ENCODE peak calls at places on chromosomes 4 and X, in five cellular contexts. One of them, this sample, is unnamed. For H3K9me3, the result is how much of the 10 kb centered on the place peaks cover.

GRCh38 chr4:3809028-3809427 is 42.8 kb downstream of the ADRA2C start:
- DNase-seq in tibial artery: no peak
- DNase-seq in tibial nerve: no peak
- DNase-seq in SK-N-SH: no peak
- DNase-seq in adrenal gland: no peak
- DNase-seq in this sample: no peak

GRCh38 chr4:78784255-78784654 is 8.1 kb downstream of the BMP2K start:
- DNase-seq in tibial nerve: no peak
- DNase-seq in SK-N-SH: no peak
- DNase-seq in adrenal gland: no peak
- DNase-seq in tibial artery: no peak
- DNase-seq in this sample: no peak

GRCh38 chr4:48032721-48033120 is 16.1 kb downstream of the NIPAL1 start:
- DNase-seq in SK-N-SH: no peak
- DNase-seq in tibial artery: no peak
- DNase-seq in tibial nerve: no peak
- DNase-seq in adrenal gland: no peak
- DNase-seq in this sample: no peak

GRCh38 chr4:159823743-159824142 is 720.9 kb downstream of the RAPGEF2 start:
- DNase-seq in tibial nerve: no peak
- DNase-seq in SK-N-SH: no peak
- DNase-seq in tibial artery: no peak
- DNase-seq in adrenal gland: no peak
- DNase-seq in this sample: no peak

GRCh38 chr4:119097282-119097900 is 38.2 kb upstream of the MYOZ2 start:
- DNase-seq in SK-N-SH: no peak
- DNase-seq in tibial artery: no peak
- DNase-seq in adrenal gland: no peak
- DNase-seq in tibial nerve: no peak
- DNase-seq in this sample: no peak

GRCh38 chrX:141314441-141314840 is 72.1 kb upstream of the SPANXC start:
- DNase-seq in SK-N-SH: no peak
- DNase-seq in adrenal gland: no peak
- DNase-seq in tibial nerve: no peak
- DNase-seq in tibial artery: no peak
- DNase-seq in this sample: no peak

GRCh38 chr4:120415902-120416301 is 349.3 kb upstream of the MAD2L1 start:
- DNase-seq in tibial nerve: no peak
- DNase-seq in SK-N-SH: no peak
- DNase-seq in tibial artery: no peak
- DNase-seq in adrenal gland: no peak
- DNase-seq in this sample: no peak

GRCh38 chr4:144894525-144894924 is 203.5 kb downstream of the ANAPC10 start:
- DNase-seq in tibial artery: peak
- DNase-seq in tibial nerve: peak
- DNase-seq in adrenal gland: peak
- DNase-seq in SK-N-SH: no peak
- DNase-seq in this sample: peak

GRCh38 chrX:50971390-50971789 is 60.9 kb downstream of the BMP15 start:
- DNase-seq in tibial nerve: no peak
- DNase-seq in adrenal gland: no peak
- DNase-seq in SK-N-SH: no peak
- DNase-seq in tibial artery: no peak
- DNase-seq in this sample: no peak

GRCh38 chrX:134186362-134187121 is 50.4 kb upstream of the CCDC160 start:
- DNase-seq in SK-N-SH: no peak
- DNase-seq in adrenal gland: no peak
- DNase-seq in tibial nerve: no peak
- DNase-seq in tibial artery: no peak
- DNase-seq in this sample: no peak

GRCh38 chr4:7808752-7809151 is 130.9 kb downstream of the AFAP1 start:
- DNase-seq in tibial artery: no peak
- DNase-seq in adrenal gland: no peak
- DNase-seq in SK-N-SH: no peak
- DNase-seq in tibial nerve: no peak
- DNase-seq in this sample: no peak

GRCh38 chr4:137529432-137529831 is 2.9 kb downstream of the PCDH18 start:
- DNase-seq in adrenal gland: no peak
- DNase-seq in SK-N-SH: no peak
- DNase-seq in tibial artery: no peak
- DNase-seq in tibial nerve: no peak
- DNase-seq in this sample: no peak

GRCh38 chr4:117227925-117228324 is 142.5 kb upstream of the TRAM1L1 start:
- DNase-seq in tibial artery: no peak
- DNase-seq in adrenal gland: no peak
- DNase-seq in SK-N-SH: no peak
- DNase-seq in tibial nerve: no peak
- DNase-seq in this sample: no peak

GRCh38 chr4:40607224-40607623 is 22.4 kb downstream of the RBM47 start:
- DNase-seq in adrenal gland: no peak
- DNase-seq in SK-N-SH: no peak
- DNase-seq in tibial artery: no peak
- DNase-seq in tibial nerve: no peak
- DNase-seq in this sample: no peak

GRCh38 chrX:103012945-103013344 is 51.0 kb downstream of the BEX1 start:
- DNase-seq in adrenal gland: no peak
- DNase-seq in tibial artery: no peak
- DNase-seq in SK-N-SH: no peak
- DNase-seq in tibial nerve: no peak
- DNase-seq in this sample: no peak

GRCh38 chr4:71553605-71554004 is 214.8 kb downstream of the SLC4A4 start:
- DNase-seq in tibial nerve: no peak
- DNase-seq in SK-N-SH: peak
- DNase-seq in adrenal gland: no peak
- DNase-seq in tibial artery: no peak
- DNase-seq in this sample: no peak

GRCh38 chr4:187174749-187175148 is 451.1 kb upstream of the FAT1 start:
- DNase-seq in tibial nerve: no peak
- DNase-seq in adrenal gland: no peak
- DNase-seq in SK-N-SH: no peak
- DNase-seq in tibial artery: no peak
- DNase-seq in this sample: no peak

GRCh38 chr4:187172340-187172761 is 448.7 kb upstream of the FAT1 start:
- DNase-seq in tibial nerve: no peak
- DNase-seq in SK-N-SH: peak
- DNase-seq in tibial artery: no peak
- DNase-seq in adrenal gland: no peak
- DNase-seq in this sample: no peak

GRCh38 chr4:187176261-187176910 is 452.7 kb upstream of the FAT1 start:
- DNase-seq in SK-N-SH: peak
- DNase-seq in tibial artery: no peak
- DNase-seq in tibial nerve: no peak
- DNase-seq in adrenal gland: no peak
- DNase-seq in this sample: no peak

GRCh38 chr4:187178084-187178483 is 454.4 kb upstream of the FAT1 start:
- DNase-seq in tibial nerve: no peak
- DNase-seq in adrenal gland: no peak
- DNase-seq in tibial artery: no peak
- DNase-seq in SK-N-SH: no peak
- DNase-seq in this sample: no peak

DNA sequence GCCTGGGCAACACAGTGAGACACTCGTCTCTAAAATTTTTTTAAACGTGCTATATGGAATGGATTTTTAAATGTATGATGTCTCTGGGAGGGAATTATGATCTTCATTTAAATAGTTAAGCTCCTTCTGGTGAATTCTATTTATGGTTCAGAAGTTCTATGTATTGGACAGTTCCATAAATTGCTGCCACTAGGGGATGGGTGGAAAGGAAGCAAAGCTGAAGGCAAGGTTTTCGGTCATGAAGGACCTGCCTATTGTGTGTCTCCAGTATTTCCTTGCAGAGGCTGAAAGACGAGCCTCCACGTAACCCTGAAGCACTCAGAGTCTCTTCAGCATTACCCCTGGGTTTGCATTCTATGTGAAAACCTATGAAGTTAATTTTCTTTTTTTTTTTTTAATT is 451.5 kb upstream of the FAT1 start:
- DNase-seq in SK-N-SH: no peak
- DNase-seq in tibial artery: no peak
- DNase-seq in tibial nerve: no peak
- DNase-seq in adrenal gland: no peak
- DNase-seq in this sample: no peak
- TF ChIP-seq CTCF in SK-N-SH: peak
- TF ChIP-seq CTCF in tibial artery: no peak
- TF ChIP-seq CTCF in tibial nerve: no peak
- TF ChIP-seq CTCF in adrenal gland: no peak
- TF ChIP-seq CTCF in this sample: no peak

GRCh38 chr4:38566811-38567398 is 97.1 kb upstream of the KLF3 start:
- DNase-seq in SK-N-SH: no peak
- DNase-seq in tibial artery: no peak
- DNase-seq in tibial nerve: no peak
- DNase-seq in adrenal gland: no peak
- DNase-seq in this sample: no peak

GRCh38 chr4:38568768-38569167 is 95.2 kb upstream of the KLF3 start:
- DNase-seq in adrenal gland: no peak
- DNase-seq in tibial artery: no peak
- DNase-seq in SK-N-SH: no peak
- DNase-seq in tibial nerve: no peak
- DNase-seq in this sample: no peak

GRCh38 chr4:38565271-38566199 is 98.5 kb upstream of the KLF3 start:
- DNase-seq in tibial artery: no peak
- DNase-seq in tibial nerve: no peak
- DNase-seq in SK-N-SH: no peak
- DNase-seq in adrenal gland: no peak
- DNase-seq in this sample: no peak

GRCh38 chr4:38570647-38571326 is 93.2 kb upstream of the KLF3 start:
- DNase-seq in adrenal gland: no peak
- DNase-seq in SK-N-SH: no peak
- DNase-seq in tibial nerve: no peak
- DNase-seq in tibial artery: no peak
- DNase-seq in this sample: no peak

GRCh38 chr4:38567448-38567847 is 96.6 kb upstream of the KLF3 start:
- DNase-seq in SK-N-SH: no peak
- DNase-seq in tibial artery: no peak
- DNase-seq in adrenal gland: no peak
- DNase-seq in tibial nerve: no peak
- DNase-seq in this sample: no peak
- H3K9me3 ChIP-seq in SK-N-SH: under half
- H3K9me3 ChIP-seq in tibial artery: under half
- H3K9me3 ChIP-seq in adrenal gland: under half
- H3K9me3 ChIP-seq in tibial nerve: under half
- H3K9me3 ChIP-seq in this sample: under half

GRCh38 chrX:48509619-48510018 is 827 bp downstream of the PORCN start:
- DNase-seq in adrenal gland: no peak
- DNase-seq in tibial nerve: no peak
- DNase-seq in SK-N-SH: peak
- DNase-seq in tibial artery: no peak
- DNase-seq in this sample: no peak
- H3K4me3 ChIP-seq in adrenal gland: peak
- H3K4me3 ChIP-seq in tibial nerve: peak
- H3K4me3 ChIP-seq in SK-N-SH: peak
- H3K4me3 ChIP-seq in tibial artery: peak
- H3K4me3 ChIP-seq in this sample: peak

GRCh38 chr4:175657571-175657970 is 154.5 kb downstream of the GPM6A start:
- DNase-seq in tibial artery: no peak
- DNase-seq in adrenal gland: no peak
- DNase-seq in SK-N-SH: no peak
- DNase-seq in tibial nerve: no peak
- DNase-seq in this sample: no peak
- TF ChIP-seq CTCF in tibial artery: no peak
- TF ChIP-seq CTCF in adrenal gland: no peak
- TF ChIP-seq CTCF in SK-N-SH: no peak
- TF ChIP-seq CTCF in tibial nerve: no peak
- TF ChIP-seq CTCF in this sample: no peak